ENCODE peak calls at places on chromosomes 2 and 18, in five cellular contexts. P is nephron progenitor cell, V is Calu3, U is hepatic stellate cell, S is NCI-H1105 treated with DMSO at 0.1 percent for 48 hours. Y is an unnamed sample.

GRCh38 chr2:107634172-107634571 is 192.5 kb upstream of the RGPD4 start:
- DNase-seq in U (no peak), P (no peak), S (no peak), V (no peak), Y (no peak)

GRCh38 chr18:32769242-32770180 is 3.3 kb downstream of the KLHL14 start:
- DNase-seq in S (no peak), U (no peak), P (peak), V (no peak), Y (no peak)

GRCh38 chr2:127901339-127902072 is 15.8 kb upstream of the AMMECR1L start:
- DNase-seq in U (no peak), V (no peak), S (no peak), P (no peak), Y (no peak)

GRCh38 chr18:63320690-63321265 is 1.2 kb upstream of the BCL2 start:
- DNase-seq in U (no peak), P (peak), V (peak), S (peak), Y (no peak)

GRCh38 chr2:240451108-240451611 is 15.7 kb downstream of the GPC1 start:
- DNase-seq in S (no peak), P (no peak), U (no peak), V (no peak), Y (no peak)

GRCh38 chr2:194424683-194425209 is 1232.3 kb upstream of the SLC39A10 start:
- DNase-seq in S (no peak), P (no peak), V (no peak), U (no peak), Y (no peak)

GRCh38 chr2:235963853-235964577 is 204.2 kb downstream of the GBX2 start:
- DNase-seq in V (no peak), U (no peak), P (no peak), S (no peak), Y (no peak)

GRCh38 chr2:154375625-154376020 is 322.9 kb upstream of the KCNJ3 start:
- DNase-seq in U (peak), P (peak), V (peak), S (peak), Y (no peak)

GRCh38 chr2:23312996-23313606 is 71.9 kb upstream of the KLHL29 start:
- DNase-seq in S (no peak), P (peak), V (peak), U (no peak), Y (no peak)

GRCh38 chr18:63238711-63239110 is 80.9 kb downstream of the BCL2 start:
- DNase-seq in P (no peak), U (no peak), S (no peak), V (no peak), Y (no peak)

GRCh38 chr2:172588931-172589330 is 33.0 kb downstream of the PDK1 start:
- DNase-seq in U (no peak), V (peak), P (no peak), S (no peak), Y (no peak)

GRCh38 chr2:71700041-71700879 is 246.9 kb downstream of the DYSF start:
- DNase-seq in P (peak), U (no peak), S (no peak), V (no peak), Y (no peak)

GRCh38 chr2:76194376-76194775 is 483.7 kb upstream of the GCFC2 start:
- DNase-seq in U (no peak), V (no peak), S (no peak), P (no peak), Y (no peak)

GRCh38 chr2:177172034-177172880 is 40.3 kb upstream of the HNRNPA3 start:
- DNase-seq in U (peak), P (no peak), V (peak), S (no peak), Y (peak)

GRCh38 chr2:99085400-99085799 is 56.1 kb upstream of the C2orf15 start:
- DNase-seq in S (no peak), P (peak), V (no peak), U (no peak), Y (no peak)

GRCh38 chr2:231334981-231335380 is 60.5 kb upstream of the B3GNT7 start:
- DNase-seq in S (no peak), U (no peak), V (no peak), P (no peak), Y (no peak)

Y was measured in HFF-Myc.